ENCODE peak calls at places on chromosomes 4 and X, in nine cellular contexts. One of them, this sample, is unnamed.

GRCh38 chrX:153598541-153599191 is at the start of gene CCNQ:
- DNase-seq in Peyer's patch: peak; percentile 54
- DNase-seq in GM04504: no peak
- DNase-seq in HT1080: no peak
- DNase-seq in epithelial cell of esophagus: peak; percentile 36
- DNase-seq in aorta: peak; percentile 75
- DNase-seq in AG08396: peak; percentile 48
- DNase-seq in retinal pigment epithelial cell: no peak
- DNase-seq in M059J: peak; percentile 43
- DNase-seq in this sample: peak; percentile 39

GRCh38 chr4:3716876-3717235 is 49.3 kb upstream of the ADRA2C start:
- DNase-seq in aorta: peak; percentile 57
- DNase-seq in epithelial cell of esophagus: no peak
- DNase-seq in GM04504: no peak
- DNase-seq in Peyer's patch: no peak
- DNase-seq in M059J: no peak
- DNase-seq in AG08396: no peak
- DNase-seq in retinal pigment epithelial cell: no peak
- DNase-seq in HT1080: no peak
- DNase-seq in this sample: no peak

GRCh38 chr4:119480331-119480730 is 148.3 kb downstream of the PDE5A start:
- DNase-seq in AG08396: no peak
- DNase-seq in epithelial cell of esophagus: no peak
- DNase-seq in M059J: no peak
- DNase-seq in aorta: no peak
- DNase-seq in GM04504: no peak
- DNase-seq in HT1080: no peak
- DNase-seq in retinal pigment epithelial cell: no peak
- DNase-seq in Peyer's patch: no peak
- DNase-seq in this sample: no peak

GRCh38 chr4:55807556-55807955 is 12.0 kb upstream of the EXOC1L start:
- DNase-seq in epithelial cell of esophagus: no peak
- DNase-seq in GM04504: no peak
- DNase-seq in HT1080: no peak
- DNase-seq in retinal pigment epithelial cell: no peak
- DNase-seq in M059J: no peak
- DNase-seq in AG08396: no peak
- DNase-seq in Peyer's patch: no peak
- DNase-seq in aorta: no peak
- DNase-seq in this sample: no peak

GRCh38 chr4:102791318-102791835 is 30.6 kb upstream of the MANBA start:
- DNase-seq in aorta: peak; percentile 42
- DNase-seq in AG08396: no peak
- DNase-seq in retinal pigment epithelial cell: no peak
- DNase-seq in epithelial cell of esophagus: no peak
- DNase-seq in Peyer's patch: no peak
- DNase-seq in HT1080: no peak
- DNase-seq in M059J: no peak
- DNase-seq in GM04504: no peak
- DNase-seq in this sample: no peak

GRCh38 chr4:13329963-13330362 is 154.2 kb downstream of the RAB28 start:
- DNase-seq in M059J: peak; percentile 80
- DNase-seq in GM04504: peak; percentile 28
- DNase-seq in AG08396: no peak
- DNase-seq in HT1080: peak; percentile 70
- DNase-seq in retinal pigment epithelial cell: no peak
- DNase-seq in Peyer's patch: no peak
- DNase-seq in aorta: peak; percentile 66
- DNase-seq in epithelial cell of esophagus: peak; percentile 79
- DNase-seq in this sample: no peak

GRCh38 chrX:149996515-149996914 is 58.2 kb upstream of the EOLA2 start:
- DNase-seq in AG08396: no peak
- DNase-seq in epithelial cell of esophagus: no peak
- DNase-seq in GM04504: no peak
- DNase-seq in M059J: no peak
- DNase-seq in Peyer's patch: no peak
- DNase-seq in HT1080: no peak
- DNase-seq in aorta: no peak
- DNase-seq in retinal pigment epithelial cell: no peak
- DNase-seq in this sample: no peak

GRCh38 chr4:181548873-181549541 is 694.2 kb upstream of the TENM3 start:
- DNase-seq in epithelial cell of esophagus: peak; percentile 84
- DNase-seq in HT1080: peak; percentile 88
- DNase-seq in retinal pigment epithelial cell: peak; percentile 48
- DNase-seq in Peyer's patch: peak; percentile 67
- DNase-seq in GM04504: peak; percentile 67
- DNase-seq in M059J: peak; percentile 97
- DNase-seq in aorta: no peak
- DNase-seq in AG08396: no peak
- DNase-seq in this sample: no peak

GRCh38 chrX:86507337-86507736 is 359.1 kb downstream of the DACH2 start:
- DNase-seq in HT1080: no peak
- DNase-seq in AG08396: no peak
- DNase-seq in GM04504: no peak
- DNase-seq in Peyer's patch: no peak
- DNase-seq in retinal pigment epithelial cell: no peak
- DNase-seq in M059J: no peak
- DNase-seq in aorta: no peak
- DNase-seq in epithelial cell of esophagus: no peak
- DNase-seq in this sample: no peak

GRCh38 chrX:153875391-153876111 is 10.4 kb downstream of the L1CAM start:
- DNase-seq in HT1080: peak; percentile 30
- DNase-seq in M059J: no peak
- DNase-seq in AG08396: peak; percentile 81
- DNase-seq in GM04504: no peak
- DNase-seq in retinal pigment epithelial cell: no peak
- DNase-seq in epithelial cell of esophagus: peak; percentile 27
- DNase-seq in Peyer's patch: peak; percentile 68
- DNase-seq in aorta: peak; percentile 88
- DNase-seq in this sample: peak; percentile 86

GRCh38 chrX:53456254-53456653 is 22.1 kb upstream of the HSD17B10 start:
- DNase-seq in epithelial cell of esophagus: peak; percentile 78
- DNase-seq in AG08396: peak; percentile 26
- DNase-seq in aorta: no peak
- DNase-seq in retinal pigment epithelial cell: no peak
- DNase-seq in M059J: peak; percentile 63
- DNase-seq in Peyer's patch: no peak
- DNase-seq in HT1080: no peak
- DNase-seq in GM04504: peak; percentile 25
- DNase-seq in this sample: no peak

GRCh38 chr4:149223659-149224058 is 592.0 kb downstream of the IQCM start:
- DNase-seq in AG08396: no peak
- DNase-seq in Peyer's patch: no peak
- DNase-seq in HT1080: peak; percentile 48
- DNase-seq in epithelial cell of esophagus: peak; percentile 44
- DNase-seq in M059J: peak; percentile 67
- DNase-seq in GM04504: no peak
- DNase-seq in retinal pigment epithelial cell: peak; percentile 27
- DNase-seq in aorta: no peak
- DNase-seq in this sample: no peak

GRCh38 chrX:83819304-83819703 is 41.6 kb upstream of the CYLC1 start:
- DNase-seq in epithelial cell of esophagus: no peak
- DNase-seq in HT1080: peak; percentile 7
- DNase-seq in AG08396: no peak
- DNase-seq in M059J: no peak
- DNase-seq in retinal pigment epithelial cell: no peak
- DNase-seq in GM04504: no peak
- DNase-seq in aorta: no peak
- DNase-seq in Peyer's patch: no peak
- DNase-seq in this sample: peak; percentile 21

GRCh38 chr4:77021614-77022089 is 54.1 kb downstream of the CCNI start:
- DNase-seq in AG08396: peak; percentile 57
- DNase-seq in Peyer's patch: no peak
- DNase-seq in retinal pigment epithelial cell: no peak
- DNase-seq in GM04504: peak; percentile 69
- DNase-seq in M059J: no peak
- DNase-seq in HT1080: no peak
- DNase-seq in aorta: no peak
- DNase-seq in epithelial cell of esophagus: peak; percentile 24
- DNase-seq in this sample: no peak

GRCh38 chrX:69093960-69094935 is 71.0 kb downstream of the PJA1 start:
- DNase-seq in GM04504: peak; percentile 12
- DNase-seq in retinal pigment epithelial cell: no peak
- DNase-seq in HT1080: peak; percentile 46
- DNase-seq in Peyer's patch: peak; percentile 61
- DNase-seq in aorta: no peak
- DNase-seq in M059J: peak; percentile 64
- DNase-seq in epithelial cell of esophagus: peak; percentile 64
- DNase-seq in AG08396: peak; percentile 71
- DNase-seq in this sample: peak; percentile 79

GRCh38 chr4:10020871-10021676 is at the start of gene SLC2A9:
- DNase-seq in HT1080: no peak
- DNase-seq in Peyer's patch: peak; percentile 76
- DNase-seq in AG08396: no peak
- DNase-seq in aorta: peak; percentile 75
- DNase-seq in GM04504: no peak
- DNase-seq in epithelial cell of esophagus: peak; percentile 91
- DNase-seq in M059J: no peak
- DNase-seq in retinal pigment epithelial cell: no peak
- DNase-seq in this sample: no peak

GRCh38 chrX:121479406-121479805 is 432.0 kb downstream of the GLUD2 start:
- DNase-seq in Peyer's patch: no peak
- DNase-seq in retinal pigment epithelial cell: no peak
- DNase-seq in HT1080: peak; percentile 1
- DNase-seq in aorta: no peak
- DNase-seq in AG08396: no peak
- DNase-seq in GM04504: no peak
- DNase-seq in M059J: no peak
- DNase-seq in epithelial cell of esophagus: peak; percentile 3
- DNase-seq in this sample: no peak

GRCh38 chrX:41026326-41027136 is 58.7 kb upstream of the USP9X start:
- DNase-seq in GM04504: no peak
- DNase-seq in retinal pigment epithelial cell: no peak
- DNase-seq in Peyer's patch: no peak
- DNase-seq in HT1080: no peak
- DNase-seq in AG08396: no peak
- DNase-seq in epithelial cell of esophagus: no peak
- DNase-seq in aorta: no peak
- DNase-seq in M059J: no peak
- DNase-seq in this sample: no peak

GRCh38 chr4:46270986-46271596 is 118.8 kb downstream of the GABRA2 start:
- DNase-seq in epithelial cell of esophagus: peak; percentile 33
- DNase-seq in Peyer's patch: no peak
- DNase-seq in GM04504: no peak
- DNase-seq in AG08396: no peak
- DNase-seq in aorta: no peak
- DNase-seq in HT1080: peak; percentile 36
- DNase-seq in retinal pigment epithelial cell: no peak
- DNase-seq in M059J: peak; percentile 5
- DNase-seq in this sample: peak; percentile 2

GRCh38 chr4:149291463-149291862 is 524.2 kb downstream of the IQCM start:
- DNase-seq in HT1080: peak; percentile 13
- DNase-seq in epithelial cell of esophagus: peak; percentile 6
- DNase-seq in Peyer's patch: no peak
- DNase-seq in aorta: no peak
- DNase-seq in AG08396: no peak
- DNase-seq in M059J: peak; percentile 54
- DNase-seq in GM04504: peak; percentile 44
- DNase-seq in retinal pigment epithelial cell: peak; percentile 33
- DNase-seq in this sample: no peak

GRCh38 chr4:71251266-71251665 is 87.6 kb upstream of the SLC4A4 start:
- DNase-seq in aorta: no peak
- DNase-seq in Peyer's patch: no peak
- DNase-seq in GM04504: peak; percentile 58
- DNase-seq in epithelial cell of esophagus: no peak
- DNase-seq in AG08396: peak; percentile 44
- DNase-seq in retinal pigment epithelial cell: no peak
- DNase-seq in HT1080: no peak
- DNase-seq in M059J: peak; percentile 56
- DNase-seq in this sample: no peak

GRCh38 chr4:44447563-44448504 is 775 bp downstream of the KCTD8 start:
- DNase-seq in HT1080: no peak
- DNase-seq in AG08396: peak; percentile 19
- DNase-seq in M059J: peak; percentile 11
- DNase-seq in Peyer's patch: no peak
- DNase-seq in aorta: peak; percentile 78
- DNase-seq in GM04504: no peak
- DNase-seq in epithelial cell of esophagus: peak; percentile 36
- DNase-seq in retinal pigment epithelial cell: no peak
- DNase-seq in this sample: peak; percentile 8

GRCh38 chr4:1991596-1992434 is 17.0 kb downstream of the NELFA start:
- DNase-seq in aorta: peak; percentile 64
- DNase-seq in epithelial cell of esophagus: no peak
- DNase-seq in M059J: no peak
- DNase-seq in GM04504: no peak
- DNase-seq in Peyer's patch: no peak
- DNase-seq in retinal pigment epithelial cell: no peak
- DNase-seq in HT1080: no peak
- DNase-seq in AG08396: no peak
- DNase-seq in this sample: no peak

GRCh38 chrX:105698386-105698785 is 124.0 kb upstream of the NRK start:
- DNase-seq in AG08396: no peak
- DNase-seq in Peyer's patch: no peak
- DNase-seq in retinal pigment epithelial cell: no peak
- DNase-seq in epithelial cell of esophagus: no peak
- DNase-seq in M059J: no peak
- DNase-seq in aorta: no peak
- DNase-seq in HT1080: peak; percentile 27
- DNase-seq in GM04504: no peak
- DNase-seq in this sample: no peak